ENCODE peak calls at places on chromosomes 4 and X, in eight cellular contexts. F, V, E, B, H, K, J and Q are unnamed samples.

GRCh38 chr4:165398570-165398969 is 19.8 kb downstream of the CPE start:
- DNase-seq in K (no peak), F (no peak), J (peak), B (no peak), E (no peak), H (peak), V (peak), Q (no peak)

GRCh38 chr4:40736910-40737309 is 12.8 kb upstream of the NSUN7 start:
- DNase-seq in E (no peak), F (no peak), H (peak), V (peak), J (peak), B (no peak), K (no peak), Q (no peak)

GRCh38 chr4:7148337-7148736 is 44.0 kb upstream of the SORCS2 start:
- DNase-seq in H (no peak), J (no peak), E (no peak), F (no peak), B (no peak), V (no peak), K (no peak), Q (no peak)

GRCh38 chr4:144615182-144615581 is 30.8 kb upstream of the HHIP start:
- DNase-seq in J (no peak), F (no peak), E (no peak), V (peak), H (peak), K (no peak), B (no peak), Q (no peak)

GRCh38 chr4:130074096-130074495 is 978.1 kb downstream of the C4orf33 start:
- DNase-seq in V (no peak), K (peak), E (no peak), J (no peak), H (no peak), F (no peak), B (no peak), Q (no peak)

GRCh38 chr4:108385076-108385475 is 216.3 kb upstream of the LEF1 start:
- DNase-seq in V (peak), E (no peak), K (no peak), B (no peak), H (no peak), F (no peak), J (no peak), Q (no peak)

GRCh38 chr4:165926307-165926706 is 53.3 kb downstream of the TLL1 start:
- DNase-seq in K (no peak), H (no peak), B (no peak), E (no peak), J (no peak), V (no peak), F (no peak), Q (no peak)

GRCh38 chrX:97846718-97847237 is 963.1 kb downstream of the RPA4 start:
- DNase-seq in B (no peak), H (no peak), V (no peak), E (no peak), F (no peak), J (no peak), K (no peak), Q (no peak)

GRCh38 chr4:13478707-13479106 is 5.4 kb downstream of the RAB28 start:
- DNase-seq in F (no peak), J (no peak), H (no peak), E (no peak), V (no peak), B (no peak), K (no peak), Q (no peak)

GRCh38 chr4:26071688-26072087 is 157.7 kb downstream of the SMIM20 start:
- DNase-seq in K (no peak), H (no peak), V (no peak), J (no peak), B (no peak), F (no peak), E (no peak), Q (no peak)

GRCh38 chr4:26067035-26067434 is 153.0 kb downstream of the SMIM20 start:
- DNase-seq in K (no peak), B (no peak), J (no peak), F (no peak), E (no peak), V (no peak), H (no peak), Q (no peak)

GRCh38 chr4:26065833-26066232 is 151.8 kb downstream of the SMIM20 start:
- DNase-seq in V (no peak), K (no peak), B (no peak), E (no peak), J (no peak), F (no peak), H (no peak), Q (no peak)

GRCh38 chr4:26073886-26074560 is 160.0 kb downstream of the SMIM20 start:
- DNase-seq in K (no peak), V (no peak), J (no peak), B (no peak), H (no peak), E (no peak), F (no peak), Q (no peak)

DNA sequence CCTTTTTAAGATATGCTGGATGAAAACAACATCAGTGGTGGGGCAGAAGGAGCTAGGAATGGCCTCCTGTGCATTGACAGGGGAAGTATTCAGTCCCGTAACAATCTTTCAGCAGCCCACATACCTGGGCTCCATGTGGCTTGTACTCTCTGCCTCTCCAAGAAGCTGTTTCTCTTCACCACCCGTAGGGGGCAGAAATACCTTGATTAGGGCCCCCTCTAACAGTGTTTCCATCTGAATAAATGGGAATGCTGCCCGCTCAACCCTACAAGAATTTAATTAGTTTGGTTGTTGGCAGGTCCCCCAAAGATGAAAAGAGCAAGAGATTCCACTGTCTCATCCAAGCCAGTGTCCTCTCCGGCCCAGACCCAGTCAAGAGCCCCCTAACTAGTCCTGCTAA is 155.2 kb downstream of the SMIM20 start:
- DNase-seq in B (no peak), H (no peak), F (no peak), E (no peak), K (no peak), V (peak), J (peak), Q (no peak)
- TF ChIP-seq CTCF in B (no peak), H (peak), F (no peak), E (no peak), K (no peak), V (peak), J (peak), Q (no peak)

GRCh38 chrX:150536455-150537116 is 31.8 kb upstream of the MTM1 start:
- DNase-seq in B (no peak), H (no peak), J (peak), V (no peak), K (no peak), F (no peak), E (no peak), Q (no peak)
- TF ChIP-seq CTCF in B (no peak), H (no peak), J (peak), V (no peak), K (peak), F (no peak), E (no peak), Q (no peak)

DNA sequence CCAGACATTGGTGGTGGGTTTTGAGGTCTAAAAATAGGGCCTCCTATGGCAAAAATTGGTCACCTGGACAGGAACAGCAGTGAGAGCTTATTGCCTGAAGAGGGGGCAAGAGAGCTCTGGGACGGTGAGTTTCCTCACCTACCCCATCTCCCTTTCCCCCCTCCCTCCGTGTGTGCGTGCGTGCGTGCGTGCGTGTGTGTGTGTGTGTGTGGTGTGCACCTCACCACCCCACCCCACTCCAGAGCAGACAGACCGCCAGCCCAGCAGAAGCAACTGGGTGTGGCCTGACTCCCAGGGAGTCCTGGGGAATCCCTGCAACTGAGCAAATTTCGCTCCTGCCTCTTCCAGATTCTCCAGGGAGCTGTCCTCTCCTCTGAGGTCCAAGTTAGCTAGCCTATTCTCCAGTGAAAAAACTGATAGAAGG is 44.7 kb downstream of the PRPS1 start:
- DNase-seq in B (peak), K (peak), H (peak), V (peak), E (peak), F (peak), J (peak), Q (peak)
- TF ChIP-seq CTCF in B (peak), K (peak), H (peak), V (peak), E (no peak), F (peak), J (peak), Q (peak)

DNA sequence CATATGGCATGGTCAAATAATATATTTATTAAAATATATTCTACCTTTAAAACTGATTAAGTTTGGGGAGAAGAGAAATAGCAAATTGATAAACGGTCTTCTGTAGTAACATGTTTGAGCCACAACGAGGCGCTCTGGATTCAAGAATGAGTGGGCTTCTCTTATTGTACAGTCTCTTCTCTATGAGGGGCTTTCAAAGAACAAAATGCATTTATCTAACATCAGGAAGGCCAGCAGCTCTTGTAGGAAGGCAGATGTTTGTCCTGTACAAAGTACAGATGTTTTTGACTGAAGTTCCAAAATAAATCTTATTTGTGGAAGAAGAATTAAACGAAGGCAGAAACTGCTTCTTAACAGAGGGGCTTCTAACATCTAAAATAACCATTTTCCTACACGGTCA is 153.6 kb downstream of the RASL11B start:
- DNase-seq in V (peak), H (no peak), J (peak), E (no peak), B (peak), F (no peak), K (no peak), Q (no peak)
- TF ChIP-seq CTCF in V (peak), H (peak), J (peak), E (no peak), B (peak), F (peak), K (peak), Q (peak)

GRCh38 chrX:15930585-15930984 is 76.0 kb upstream of the AP1S2 start:
- DNase-seq in E (no peak), H (peak), V (peak), K (no peak), J (peak), B (no peak), F (no peak), Q (no peak)
- TF ChIP-seq CTCF in E (no peak), H (peak), V (no peak), K (no peak), J (peak), B (no peak), F (no peak), Q (no peak)

GRCh38 chrX:153608821-153609220 is 9.9 kb upstream of the CCNQ start:
- DNase-seq in E (no peak), V (peak), H (no peak), B (no peak), K (no peak), F (no peak), J (peak), Q (no peak)

GRCh38 chrX:153610834-153611209 is 11.9 kb upstream of the CCNQ start:
- DNase-seq in J (no peak), K (no peak), H (no peak), V (no peak), B (no peak), E (no peak), F (no peak), Q (no peak)

GRCh38 chrX:153609917-153610833 is 11.2 kb upstream of the CCNQ start:
- DNase-seq in V (peak), J (peak), E (peak), H (peak), K (peak), B (peak), F (peak), Q (peak)

GRCh38 chrX:153606503-153606902 is 7.6 kb upstream of the CCNQ start:
- DNase-seq in V (no peak), F (no peak), H (no peak), B (no peak), E (no peak), J (no peak), K (no peak), Q (no peak)

GRCh38 chrX:153608376-153608775 is 9.4 kb upstream of the CCNQ start:
- DNase-seq in H (no peak), J (no peak), B (no peak), V (no peak), E (no peak), F (no peak), K (no peak), Q (no peak)
- TF ChIP-seq CTCF in H (no peak), J (no peak), B (no peak), V (no peak), E (no peak), F (no peak), K (no peak), Q (no peak)

GRCh38 chrX:53190363-53190960 is 34.5 kb downstream of the KDM5C start:
- DNase-seq in B (no peak), H (no peak), F (no peak), E (no peak), K (no peak), J (no peak), V (no peak), Q (no peak)
- TF ChIP-seq CTCF in B (no peak), H (peak), F (no peak), E (no peak), K (no peak), J (no peak), V (no peak), Q (no peak)

GRCh38 chr4:47342796-47343195 is 120.7 kb downstream of the COMMD8 start:
- DNase-seq in V (no peak), H (no peak), E (no peak), F (no peak), B (no peak), J (no peak), K (no peak), Q (no peak)
- TF ChIP-seq CTCF in V (no peak), H (no peak), E (no peak), F (no peak), B (no peak), J (no peak), K (no peak), Q (no peak)

DNA sequence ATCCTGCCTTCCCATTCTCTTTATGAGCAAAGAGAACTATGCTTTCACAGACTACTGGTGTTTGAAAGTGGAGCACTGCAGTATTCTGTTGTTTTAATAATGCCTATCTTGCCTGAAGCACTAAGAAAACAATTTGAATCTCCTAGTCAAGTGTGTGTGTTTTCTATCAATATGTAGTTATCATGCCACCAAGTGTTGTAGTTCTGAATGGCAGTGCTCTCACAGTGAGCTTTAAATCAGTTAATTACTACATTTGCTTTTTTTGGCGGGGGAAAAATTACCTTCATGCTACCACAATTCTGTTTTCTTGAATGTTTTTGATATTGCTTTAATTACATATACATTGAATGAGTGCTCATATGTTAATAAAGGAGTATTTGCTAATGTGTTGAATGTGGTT is 143.6 kb upstream of the FAM47A start:
- DNase-seq in B (no peak), K (no peak), J (no peak), F (no peak), E (no peak), H (no peak), V (no peak), Q (no peak)
- TF ChIP-seq CTCF in B (no peak), K (no peak), J (no peak), F (peak), E (no peak), H (no peak), V (no peak), Q (no peak)

GRCh38 chrX:18676470-18676869 is 4.6 kb upstream of the RS1 start:
- DNase-seq in J (peak), K (peak), V (peak), E (no peak), F (no peak), B (peak), H (no peak), Q (no peak)
- TF ChIP-seq CTCF in J (peak), K (no peak), V (no peak), E (no peak), F (no peak), B (no peak), H (no peak), Q (no peak)